ENCODE peak calls at places on chromosomes 12 and 14, in ten cellular contexts. N, J, X, M, K, W, B, V, P and O are unnamed samples. For H3K4me1, the result is how much of the 10 kb centered on the place peaks cover.

GRCh38 chr12:110907583-110907982 is 12.8 kb downstream of the MYL2 start:
- DNase-seq in M (no peak), J (no peak), P (no peak), N (no peak), X (no peak), B (no peak), V (no peak), W (no peak), K (peak), O (no peak)

GRCh38 chr14:54211562-54212308 is 185.1 kb upstream of the CDKN3 start:
- DNase-seq in M (no peak), K (no peak), V (no peak), P (no peak), X (no peak), W (peak), N (no peak), J (no peak), B (no peak), O (no peak)

GRCh38 chr14:101549154-101549553 is 12.1 kb upstream of the DIO3 start:
- DNase-seq in V (no peak), M (no peak), X (no peak), P (no peak), K (no peak), W (no peak), J (no peak), B (no peak), N (no peak), O (no peak)

GRCh38 chr12:39287817-39288216 is 155.1 kb downstream of the KIF21A start:
- DNase-seq in B (peak), N (no peak), K (no peak), W (no peak), J (no peak), X (no peak), M (no peak), P (no peak), V (no peak), O (no peak)

GRCh38 chr12:106098691-106099200 is 40.0 kb downstream of the NUAK1 start:
- DNase-seq in P (no peak), N (no peak), V (no peak), X (no peak), W (no peak), J (no peak), B (no peak), K (no peak), M (no peak), O (no peak)

GRCh38 chr12:48122065-48122834 is 3.1 kb downstream of the PFKM start:
- DNase-seq in V (no peak), X (peak), J (no peak), B (no peak), P (no peak), K (no peak), W (no peak), N (no peak), M (no peak), O (no peak)

GRCh38 chr12:29448157-29448556 is 49.3 kb downstream of the OVCH1 start:
- DNase-seq in N (no peak), B (no peak), P (no peak), V (no peak), K (no peak), M (no peak), W (no peak), X (no peak), J (no peak), O (no peak)

GRCh38 chr14:78595797-78596196 is 425.6 kb downstream of the NRXN3 start:
- DNase-seq in M (no peak), P (no peak), X (no peak), J (no peak), W (no peak), V (no peak), B (no peak), N (no peak), K (no peak), O (no peak)

GRCh38 chr12:26338574-26339572 is 143.5 kb downstream of the SSPN start:
- DNase-seq in V (no peak), P (no peak), W (peak), K (no peak), B (no peak), X (no peak), N (no peak), M (no peak), J (no peak), O (no peak)

GRCh38 chr12:105382771-105383632 is 52.5 kb downstream of the C12orf75 start:
- DNase-seq in K (no peak), J (peak), V (no peak), B (peak), X (peak), P (no peak), M (peak), N (peak), W (peak), O (peak)

GRCh38 chr12:69879007-69879960 is 54.3 kb downstream of the MYRFL start:
- DNase-seq in M (no peak), K (peak), N (peak), B (peak), W (peak), X (peak), V (peak), P (peak), J (peak), O (peak)

GRCh38 chr12:115060477-115061168 is 376.6 kb upstream of the TBX3 start:
- DNase-seq in N (no peak), J (no peak), P (no peak), V (no peak), W (no peak), M (no peak), X (no peak), K (no peak), B (no peak), O (no peak)

GRCh38 chr14:39229601-39230110 is 4.1 kb upstream of the MIA2 start:
- DNase-seq in M (no peak), P (no peak), J (no peak), K (no peak), V (no peak), X (no peak), B (no peak), W (no peak), N (no peak), O (no peak)

GRCh38 chr14:95620659-95621059 is 65.6 kb upstream of the TCL1B start:
- DNase-seq in N (no peak), M (no peak), P (no peak), V (no peak), B (no peak), J (no peak), W (no peak), X (no peak), K (no peak), O (no peak)

GRCh38 chr12:57235012-57235727 is 5.7 kb downstream of the SHMT2 start:
- DNase-seq in M (no peak), P (no peak), N (no peak), B (no peak), W (peak), X (peak), V (peak), J (peak), K (peak), O (peak)

GRCh38 chr12:125518074-125518473 is 452.8 kb downstream of the AACS start:
- DNase-seq in B (no peak), M (peak), N (peak), P (no peak), V (no peak), X (no peak), K (no peak), J (peak), W (no peak), O (no peak)

GRCh38 chr14:58824796-58825195 is 187.0 kb downstream of the DACT1 start:
- DNase-seq in M (no peak), K (no peak), B (no peak), X (no peak), V (no peak), P (no peak), J (no peak), N (no peak), W (no peak), O (no peak)

GRCh38 chr14:100586520-100587247 is 533 bp downstream of the BEGAIN start:
- DNase-seq in K (peak), N (no peak), P (peak), B (peak), M (no peak), V (no peak), W (no peak), J (no peak), X (no peak), O (no peak)

GRCh38 chr12:41944241-41944640 is 200.4 kb downstream of the GXYLT1 start:
- DNase-seq in N (no peak), X (no peak), J (no peak), P (no peak), K (no peak), W (no peak), B (no peak), V (no peak), M (no peak), O (no peak)

GRCh38 chr14:24042733-24043132 is 9.1 kb upstream of the CARMIL3 start:
- DNase-seq in X (no peak), J (peak), M (no peak), P (no peak), W (no peak), B (no peak), V (no peak), K (no peak), N (peak), O (no peak)

GRCh38 chr12:26273811-26274210 is 78.4 kb downstream of the SSPN start:
- DNase-seq in K (no peak), V (no peak), W (no peak), B (no peak), P (no peak), J (no peak), N (no peak), X (no peak), M (no peak), O (no peak)

GRCh38 chr12:132634411-132634990 is 15.9 kb downstream of the P2RX2 start:
- DNase-seq in J (no peak), P (no peak), W (no peak), K (no peak), M (no peak), V (no peak), B (no peak), N (no peak), X (no peak), O (no peak)

GRCh38 chr12:131122631-131123030 is 168.9 kb downstream of the ADGRD1 start:
- DNase-seq in P (no peak), W (no peak), N (no peak), X (no peak), M (no peak), K (no peak), B (no peak), V (no peak), J (no peak), O (no peak)

GRCh38 chr14:100682749-100683148 is 43.9 kb upstream of the DLK1 start:
- DNase-seq in J (no peak), V (no peak), P (no peak), N (no peak), K (no peak), B (no peak), W (no peak), M (no peak), X (no peak), O (no peak)

GRCh38 chr12:64219135-64219534 is 3.0 kb downstream of the KICS2 start:
- DNase-seq in J (no peak), B (no peak), N (no peak), W (no peak), X (no peak), V (no peak), M (no peak), P (no peak), K (no peak), O (no peak)

GRCh38 chr12:109157986-109158385 is 41.6 kb downstream of the ACACB start:
- DNase-seq in P (no peak), V (no peak), K (no peak), W (no peak), J (no peak), M (no peak), N (peak), B (no peak), X (no peak), O (no peak)

GRCh38 chr12:109160433-109160832 is 44.0 kb downstream of the ACACB start:
- DNase-seq in W (no peak), V (peak), P (no peak), J (no peak), B (peak), K (peak), M (no peak), N (peak), X (peak), O (no peak)

GRCh38 chr12:109162551-109162950 is 46.2 kb downstream of the ACACB start:
- DNase-seq in B (peak), X (no peak), K (no peak), N (no peak), W (no peak), M (no peak), V (no peak), J (no peak), P (no peak), O (no peak)

GRCh38 chr12:109163150-109163549 is 46.8 kb downstream of the ACACB start:
- DNase-seq in K (no peak), M (no peak), N (no peak), W (no peak), X (no peak), B (no peak), P (no peak), J (no peak), V (no peak), O (no peak)

DNA sequence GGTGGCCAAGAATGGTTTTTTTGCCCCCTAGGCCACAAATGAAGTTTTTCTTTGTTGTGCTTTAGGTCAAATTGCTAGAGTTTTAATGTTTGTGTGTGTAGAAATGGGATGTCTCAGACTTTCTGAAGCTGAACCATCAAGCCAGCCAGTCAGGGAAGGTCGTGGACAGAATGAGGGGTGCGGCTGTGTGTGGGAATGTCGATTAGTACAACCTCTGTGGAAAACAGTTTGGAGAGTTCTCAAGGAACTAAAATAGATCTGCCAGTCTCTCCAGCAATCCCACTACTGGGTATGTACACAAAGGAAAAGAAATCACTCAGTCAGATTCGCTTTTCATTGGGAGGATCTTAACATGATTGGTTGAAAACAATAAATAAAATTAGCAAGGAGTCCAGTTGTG is 44.5 kb downstream of the ACACB start:
- DNase-seq in X (no peak), V (no peak), P (no peak), J (no peak), K (no peak), M (no peak), B (no peak), W (no peak), N (no peak), O (no peak)
- H3K4me3 ChIP-seq in X (no peak), V (no peak), P (no peak), J (no peak), K (no peak), M (no peak), B (no peak), W (no peak), N (no peak), O (no peak)

GRCh38 chr12:91053951-91054715 is 3.7 kb downstream of the KERA start:
- DNase-seq in V (no peak), J (no peak), M (no peak), P (no peak), N (peak), B (no peak), X (peak), W (peak), K (no peak), O (peak)
- H3K27ac ChIP-seq in V (no peak), J (no peak), M (no peak), P (no peak), N (no peak), B (no peak), X (no peak), W (no peak), K (no peak), O (peak)

GRCh38 chr12:2334291-2335088 is 281.7 kb downstream of the CACNA1C start:
- DNase-seq in J (no peak), N (no peak), V (no peak), B (no peak), X (no peak), P (no peak), M (no peak), W (no peak), K (no peak), O (no peak)

GRCh38 chr12:2337031-2338010 is 284.5 kb downstream of the CACNA1C start:
- DNase-seq in X (no peak), N (no peak), V (no peak), M (no peak), K (no peak), B (no peak), J (no peak), W (no peak), P (no peak), O (no peak)

GRCh38 chr12:2335517-2335916 is 282.7 kb downstream of the CACNA1C start:
- DNase-seq in J (no peak), P (no peak), W (peak), M (no peak), X (no peak), V (no peak), N (no peak), B (no peak), K (no peak), O (no peak)

GRCh38 chr12:2335109-2335508 is 282.3 kb downstream of the CACNA1C start:
- DNase-seq in W (no peak), N (no peak), P (no peak), K (no peak), M (no peak), B (no peak), V (no peak), X (no peak), J (no peak), O (no peak)

DNA sequence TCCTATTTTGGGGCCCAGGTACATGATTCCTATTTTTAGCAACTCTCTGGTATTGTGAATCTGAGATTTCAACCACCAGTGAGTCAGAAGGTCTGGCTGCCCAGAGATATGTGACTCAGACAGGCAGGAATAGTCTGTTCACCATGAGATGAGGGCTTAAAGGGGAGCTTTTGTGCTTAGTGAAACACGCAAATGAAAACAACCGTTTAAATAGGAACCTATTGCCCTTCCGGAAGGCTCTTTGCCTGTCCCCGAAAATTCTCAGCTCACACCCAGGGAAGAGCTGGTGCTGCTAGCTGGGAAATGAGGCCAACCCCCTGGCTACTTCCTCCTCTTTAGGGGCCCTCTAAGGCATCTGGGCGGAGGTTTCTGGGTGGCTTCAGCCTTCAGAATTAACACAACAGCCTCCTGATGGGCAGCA is 283.6 kb downstream of the CACNA1C start:
- DNase-seq in P (no peak), K (peak), J (no peak), N (peak), V (no peak), M (no peak), B (peak), X (peak), W (peak), O (peak)
- H3K4me1 ChIP-seq in P (under half), K (under half), J (under half), N (under half), V (under half), M (under half), B (under half), X (half or more), W (under half), O (under half)

GRCh38 chr14:60640859-60641721 is 8.2 kb downstream of the SIX1 start:
- DNase-seq in M (no peak), B (no peak), P (no peak), X (no peak), V (no peak), K (no peak), N (no peak), W (no peak), J (no peak), O (no peak)
- H3K4me3 ChIP-seq in M (no peak), B (no peak), P (no peak), X (no peak), V (no peak), K (no peak), N (no peak), W (no peak), J (no peak), O (no peak)

GRCh38 chr12:121753844-121754264 is 39.6 kb downstream of the RHOF start:
- DNase-seq in K (peak), B (no peak), W (no peak), M (no peak), J (peak), N (peak), P (no peak), V (peak), X (peak), O (no peak)

GRCh38 chr12:121754836-121755235 is 38.7 kb downstream of the RHOF start:
- DNase-seq in V (no peak), P (no peak), K (no peak), W (no peak), N (no peak), B (no peak), M (no peak), J (no peak), X (no peak), O (no peak)

GRCh38 chr12:121751716-121752351 is 39.3 kb downstream of the TMEM120B start:
- DNase-seq in B (no peak), K (no peak), J (no peak), M (no peak), V (no peak), X (no peak), N (no peak), P (no peak), W (no peak), O (no peak)

GRCh38 chr12:121751034-121751433 is 38.5 kb downstream of the TMEM120B start:
- DNase-seq in B (no peak), N (no peak), K (no peak), J (no peak), M (no peak), W (no peak), P (no peak), X (no peak), V (no peak), O (no peak)

GRCh38 chr12:121755591-121755990 is 37.9 kb downstream of the RHOF start:
- DNase-seq in X (no peak), W (no peak), V (no peak), J (no peak), K (no peak), N (no peak), M (no peak), P (no peak), B (no peak), O (no peak)
- H3K27ac ChIP-seq in X (no peak), W (no peak), V (no peak), J (no peak), K (no peak), N (no peak), M (no peak), P (no peak), B (no peak), O (no peak)

DNA sequence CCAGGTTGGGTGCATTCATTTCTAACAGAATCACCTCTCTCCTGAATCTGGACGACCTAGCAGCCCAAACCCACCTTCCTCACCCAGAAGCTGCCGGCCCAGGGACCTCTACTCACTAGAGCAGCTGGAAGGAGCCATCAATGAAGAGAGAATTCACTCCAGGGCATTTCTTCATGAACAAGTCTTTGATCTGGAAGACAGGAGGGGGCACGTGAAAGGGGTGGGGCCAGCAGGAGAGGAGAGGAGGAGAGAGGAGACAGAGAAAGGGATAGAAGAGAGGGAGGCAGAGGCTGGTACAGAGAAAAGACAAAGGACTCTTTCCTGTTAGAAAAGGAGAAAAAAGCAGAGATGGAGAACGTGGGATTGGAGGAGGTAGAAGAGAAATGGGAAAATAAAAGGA is 39.8 kb downstream of the TRPV4 start:
- DNase-seq in M (no peak), N (no peak), J (no peak), B (no peak), W (no peak), X (no peak), K (no peak), V (no peak), P (no peak), O (no peak)
- H3K4me1 ChIP-seq in M (under half), N (under half), J (under half), B (under half), W (under half), X (under half), K (under half), V (under half), P (under half), O (under half)

GRCh38 chr12:120783197-120783596 is 57.6 kb downstream of the ACADS start:
- DNase-seq in X (no peak), M (no peak), K (no peak), V (no peak), B (no peak), W (peak), P (no peak), N (no peak), J (no peak), O (no peak)

GRCh38 chr12:120790114-120790513 is 64.5 kb downstream of the ACADS start:
- DNase-seq in P (no peak), W (no peak), K (no peak), M (no peak), J (no peak), X (no peak), B (no peak), V (no peak), N (no peak), O (no peak)

GRCh38 chr12:120787889-120788288 is 62.3 kb downstream of the ACADS start:
- DNase-seq in M (no peak), N (no peak), J (no peak), P (no peak), X (no peak), W (no peak), K (no peak), B (no peak), V (no peak), O (no peak)

DNA sequence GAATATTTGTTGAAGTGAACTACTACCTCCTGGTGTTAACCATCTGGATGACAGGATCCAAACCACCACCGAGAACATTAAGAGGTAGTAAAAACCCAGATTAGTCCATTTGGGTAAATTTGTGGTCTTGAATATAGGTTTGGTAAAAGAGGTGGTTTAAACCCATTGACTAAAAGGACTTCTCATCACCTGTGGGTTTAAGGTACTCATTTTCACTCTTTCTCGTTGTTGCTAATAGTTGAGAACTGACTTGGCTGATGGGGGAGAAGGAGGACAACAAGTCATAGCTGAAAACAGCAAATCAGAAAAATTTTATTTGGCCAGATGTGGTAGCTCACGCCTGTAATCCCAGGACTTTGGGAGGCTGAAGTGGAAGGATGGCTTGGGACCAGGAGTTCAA is 59.2 kb downstream of the ACADS start:
- DNase-seq in B (no peak), X (no peak), W (no peak), N (no peak), J (no peak), V (no peak), M (no peak), P (no peak), K (no peak), O (no peak)
- H3K4me3 ChIP-seq in B (no peak), X (no peak), W (no peak), N (no peak), J (no peak), V (no peak), M (no peak), P (no peak), K (no peak), O (no peak)